ENCODE peak calls at places on chromosomes 5 and 9, in ten cellular contexts. V is heart left ventricle; Y is pancreas; B is tibial nerve; O is naive thymus-derived CD4-positive, alpha-beta T cell; W is neural progenitor cell; D is HCT116; F is esophagus muscularis mucosa; N is A549; Z is endodermal cell. L is an unnamed sample. For H3K4me1, the result is how much of the 10 kb centered on the place peaks cover.

GRCh38 chr5:164336906-164337305 is 831.5 kb downstream of the MAT2B start:
- DNase-seq in V (no peak), Y (no peak), B (no peak), O (no peak), W (no peak), D (no peak), F (no peak), N (no peak), Z (no peak), L (no peak)

GRCh38 chr5:132322266-132322665 is 28.1 kb downstream of the SLC22A4 start:
- DNase-seq in V (no peak), Y (no peak), B (no peak), O (no peak), W (peak), D (no peak), F (no peak), N (no peak), Z (peak), L (no peak)

GRCh38 chr5:83711982-83712601 is 8.6 kb downstream of the HAPLN1 start:
- DNase-seq in V (no peak), Y (no peak), B (peak), O (no peak), W (peak), D (no peak), F (no peak), N (peak), Z (peak), L (no peak)

GRCh38 chr5:128782446-128782845 is 182.8 kb upstream of the SLC27A6 start:
- DNase-seq in V (peak), Y (peak), B (peak), O (no peak), W (no peak), D (peak), F (no peak), N (peak), Z (no peak), L (peak)

GRCh38 chr9:93904649-93905472 is 50.3 kb downstream of the BARX1 start:
- DNase-seq in V (no peak), Y (no peak), B (no peak), O (no peak), W (no peak), D (no peak), F (no peak), N (no peak), Z (peak), L (no peak)

GRCh38 chr9:99720455-99721050 is 101.1 kb upstream of the NR4A3 start:
- DNase-seq in V (no peak), Y (no peak), B (no peak), O (peak), W (no peak), D (no peak), F (no peak), N (no peak), Z (no peak), L (no peak)

GRCh38 chr9:111645806-111646205 is 14.7 kb downstream of the DNAJC25 start:
- DNase-seq in V (no peak), Y (no peak), B (no peak), O (no peak), W (no peak), D (no peak), F (no peak), N (no peak), Z (no peak), L (no peak)

GRCh38 chr9:134377976-134378375 is 51.7 kb downstream of the RXRA start:
- DNase-seq in V (peak), Y (peak), B (no peak), O (no peak), W (no peak), D (no peak), F (no peak), N (peak), Z (no peak), L (no peak)

GRCh38 chr5:89478856-89479255 is 595.9 kb upstream of the MEF2C start:
- DNase-seq in V (no peak), Y (no peak), B (no peak), O (no peak), W (no peak), D (no peak), F (no peak), N (no peak), Z (no peak), L (no peak)

GRCh38 chr5:73853091-73853490 is 227.1 kb downstream of the ARHGEF28 start:
- DNase-seq in V (no peak), Y (no peak), B (no peak), O (no peak), W (no peak), D (no peak), F (no peak), N (peak), Z (no peak), L (no peak)

GRCh38 chr9:100324594-100325200 is 28.0 kb downstream of the TEX10 start:
- DNase-seq in V (no peak), Y (no peak), B (no peak), O (peak), W (peak), D (peak), F (no peak), N (peak), Z (no peak), L (no peak)

GRCh38 chr5:127041571-127041970 is 11.2 kb upstream of the MARCHF3 start:
- DNase-seq in V (no peak), Y (no peak), B (no peak), O (no peak), W (no peak), D (no peak), F (no peak), N (no peak), Z (no peak), L (no peak)

GRCh38 chr5:124238350-124238749 is 508.1 kb downstream of the ZNF608 start:
- DNase-seq in V (no peak), Y (no peak), B (no peak), O (no peak), W (no peak), D (no peak), F (no peak), N (no peak), Z (no peak), L (no peak)

GRCh38 chr5:142671801-142672200 is 14.1 kb downstream of the FGF1 start:
- DNase-seq in V (no peak), Y (no peak), B (no peak), O (no peak), W (no peak), D (no peak), F (no peak), N (no peak), Z (no peak), L (no peak)

GRCh38 chr9:19894975-19895374 is 106.1 kb upstream of the SLC24A2 start:
- DNase-seq in V (no peak), Y (no peak), B (no peak), O (no peak), W (no peak), D (no peak), F (no peak), N (no peak), Z (no peak), L (no peak)

GRCh38 chr5:150058480-150059126 is 27.8 kb downstream of the CSF1R start:
- DNase-seq in V (no peak), Y (no peak), B (peak), O (no peak), W (no peak), D (no peak), F (no peak), N (no peak), Z (no peak), L (no peak)

GRCh38 chr9:131698715-131699053 is 41.2 kb downstream of the RAPGEF1 start:
- DNase-seq in V (no peak), Y (no peak), B (no peak), O (no peak), W (no peak), D (no peak), F (no peak), N (no peak), Z (peak), L (no peak)

GRCh38 chr5:82657036-82657699 is 379.0 kb upstream of the RPS23 start:
- DNase-seq in V (no peak), Y (no peak), B (no peak), O (no peak), W (no peak), D (no peak), F (no peak), N (no peak), Z (no peak), L (no peak)

GRCh38 chr9:117487555-117488175 is 72.8 kb upstream of the ASTN2 start:
- DNase-seq in V (peak), Y (peak), B (peak), O (no peak), W (peak), D (no peak), F (no peak), N (peak), Z (peak), L (peak)

GRCh38 chr5:178869577-178869976 is 9.8 kb downstream of the ZNF354B start:
- DNase-seq in V (no peak), Y (no peak), B (no peak), O (no peak), W (no peak), D (no peak), F (no peak), N (no peak), Z (no peak), L (no peak)

GRCh38 chr9:87569008-87569908 is 71.6 kb downstream of the DAPK1 start:
- DNase-seq in V (no peak), Y (no peak), B (no peak), O (no peak), W (peak), D (no peak), F (no peak), N (no peak), Z (no peak), L (peak)

GRCh38 chr5:102664946-102665345 is 90.2 kb upstream of the PAM start:
- DNase-seq in V (no peak), Y (no peak), B (no peak), O (no peak), W (no peak), D (no peak), F (no peak), N (no peak), Z (no peak), L (no peak)

GRCh38 chr9:26685857-26686256 is 206.7 kb downstream of the CAAP1 start:
- DNase-seq in V (no peak), Y (no peak), B (no peak), O (no peak), W (no peak), D (no peak), F (no peak), N (peak), Z (no peak), L (no peak)

GRCh38 chr9:133788819-133789733 is 50.9 kb upstream of the SARDH start:
- DNase-seq in V (peak), Y (no peak), B (no peak), O (no peak), W (no peak), D (no peak), F (no peak), N (no peak), Z (no peak), L (no peak)

GRCh38 chr5:160604484-160604883 is 182.8 kb downstream of the PTTG1 start:
- DNase-seq in V (no peak), Y (no peak), B (no peak), O (no peak), W (no peak), D (no peak), F (no peak), N (no peak), Z (no peak), L (no peak)

GRCh38 chr9:99416007-99416406 is 193.9 kb downstream of the SEC61B start:
- DNase-seq in V (no peak), Y (no peak), B (no peak), O (no peak), W (no peak), D (no peak), F (no peak), N (no peak), Z (no peak), L (no peak)

GRCh38 chr5:26321278-26321677 is 717.1 kb downstream of the CDH9 start:
- DNase-seq in V (no peak), Y (no peak), B (no peak), O (no peak), W (no peak), D (no peak), F (no peak), N (no peak), Z (no peak), L (no peak)

GRCh38 chr5:6322163-6322713 is 56.1 kb downstream of the MED10 start:
- DNase-seq in V (no peak), Y (no peak), B (no peak), O (no peak), W (no peak), D (no peak), F (no peak), N (no peak), Z (no peak), L (no peak)

GRCh38 chr5:129053438-129053837 is 41.1 kb upstream of the ISOC1 start:
- DNase-seq in V (no peak), Y (no peak), B (no peak), O (no peak), W (no peak), D (no peak), F (no peak), N (no peak), Z (no peak), L (no peak)

GRCh38 chr9:89969156-89969566 is 364.3 kb downstream of the GADD45G start:
- DNase-seq in V (no peak), Y (no peak), B (no peak), O (no peak), W (no peak), D (no peak), F (no peak), N (no peak), Z (no peak), L (no peak)

GRCh38 chr9:133361507-133362092 is 5.2 kb downstream of the SURF2 start:
- DNase-seq in V (no peak), Y (no peak), B (no peak), O (no peak), W (no peak), D (no peak), F (no peak), N (no peak), Z (no peak), L (no peak)

GRCh38 chr9:115520626-115521025 is 402.7 kb upstream of the TNC start:
- DNase-seq in V (no peak), Y (no peak), B (no peak), O (no peak), W (peak), D (no peak), F (no peak), N (no peak), Z (no peak), L (no peak)

GRCh38 chr5:171152382-171152781 is 156.7 kb upstream of the TLX3 start:
- DNase-seq in V (no peak), Y (no peak), B (no peak), O (no peak), W (peak), D (peak), F (no peak), N (peak), Z (no peak), L (no peak)

GRCh38 chr5:172508471-172509404 is 54.4 kb upstream of the SH3PXD2B start:
- DNase-seq in V (no peak), Y (peak), B (peak), O (no peak), W (no peak), D (no peak), F (peak), N (no peak), Z (peak), L (peak)

GRCh38 chr5:45113726-45114125 is 305.0 kb downstream of the MRPS30 start:
- DNase-seq in V (no peak), Y (no peak), B (no peak), O (no peak), W (no peak), D (no peak), F (no peak), N (no peak), Z (no peak), L (no peak)

GRCh38 chr5:52989781-52990530 is 804 bp downstream of the ITGA2 start:
- DNase-seq in V (peak), Y (peak), B (peak), O (no peak), W (peak), D (peak), F (no peak), N (no peak), Z (peak), L (peak)
- H3K4me1 ChIP-seq in V (under half), Y (under half), B (under half), O (under half), W (under half), D (under half), F (under half), N (under half), Z (under half), L (under half)

GRCh38 chr5:23884405-23884804 is 377.0 kb downstream of the PRDM9 start:
- DNase-seq in V (no peak), Y (no peak), B (no peak), O (no peak), W (no peak), D (no peak), F (no peak), N (no peak), Z (no peak), L (no peak)
- H3K4me3 ChIP-seq in V (no peak), Y (no peak), B (no peak), O (no peak), W (no peak), D (no peak), F (no peak), N (no peak), Z (no peak), L (no peak)

DNA sequence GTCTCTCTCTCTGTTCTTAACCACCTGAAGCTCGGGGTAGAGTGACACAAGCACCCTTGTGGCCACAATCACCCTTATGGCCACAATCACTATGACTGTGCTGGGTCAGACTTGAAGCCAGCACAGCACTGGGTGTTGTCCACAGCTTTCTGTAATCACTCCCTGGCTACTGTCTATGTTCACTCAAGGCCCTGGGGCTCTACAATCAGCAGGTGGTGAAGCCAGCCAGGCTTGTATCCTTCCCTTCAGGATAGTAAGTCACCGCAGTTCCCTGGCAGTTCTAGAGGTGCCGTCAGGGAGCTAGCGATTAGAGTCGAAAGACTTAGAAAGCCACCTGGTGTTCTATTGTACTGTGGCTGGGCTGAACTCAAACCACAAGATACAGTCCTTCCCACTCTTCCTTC is 44.2 kb downstream of the GDA start:
- DNase-seq in V (no peak), Y (no peak), B (no peak), O (no peak), W (peak), D (no peak), F (peak), N (no peak), Z (peak), L (no peak)
- H3K4me1 ChIP-seq in V (under half), Y (under half), B (under half), O (under half), W (under half), D (under half), F (under half), N (under half), Z (under half), L (under half)

DNA sequence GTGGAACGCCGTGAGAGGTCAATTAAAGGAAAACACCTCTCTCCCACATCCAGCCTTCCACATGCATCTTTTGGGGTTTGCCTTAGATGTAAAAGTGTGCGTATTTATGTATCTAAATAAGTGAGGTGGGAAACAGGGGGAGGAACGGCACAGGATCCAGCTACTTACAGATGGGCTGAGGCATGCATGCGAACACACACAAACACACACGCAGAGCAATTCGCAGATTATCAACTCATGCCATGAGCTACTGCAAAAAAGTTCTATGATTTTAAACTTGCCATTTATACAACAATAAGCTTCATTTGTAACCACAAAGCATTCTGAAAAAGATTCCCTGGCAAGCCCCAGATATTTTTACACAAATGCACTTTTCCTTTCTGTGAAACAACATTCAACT is 242.0 kb downstream of the BNC2 start:
- DNase-seq in V (no peak), Y (no peak), B (no peak), O (no peak), W (no peak), D (no peak), F (no peak), N (no peak), Z (no peak), L (no peak)
- H3K4me3 ChIP-seq in V (no peak), Y (no peak), B (no peak), O (no peak), W (no peak), D (no peak), F (no peak), N (no peak), Z (no peak), L (no peak)

GRCh38 chr9:37941253-37941652 is 37.3 kb upstream of the SLC25A51 start:
- DNase-seq in V (peak), Y (no peak), B (no peak), O (no peak), W (no peak), D (no peak), F (no peak), N (no peak), Z (no peak), L (no peak)

GRCh38 chr9:37938121-37938906 is 34.4 kb upstream of the SLC25A51 start:
- DNase-seq in V (peak), Y (no peak), B (no peak), O (no peak), W (peak), D (no peak), F (no peak), N (no peak), Z (no peak), L (no peak)

GRCh38 chr9:37936965-37937364 is 33.0 kb upstream of the SLC25A51 start:
- DNase-seq in V (peak), Y (no peak), B (no peak), O (no peak), W (peak), D (no peak), F (no peak), N (no peak), Z (no peak), L (no peak)

GRCh38 chr9:37937403-37937802 is 33.5 kb upstream of the SLC25A51 start:
- DNase-seq in V (peak), Y (no peak), B (no peak), O (no peak), W (no peak), D (no peak), F (no peak), N (no peak), Z (no peak), L (no peak)

DNA sequence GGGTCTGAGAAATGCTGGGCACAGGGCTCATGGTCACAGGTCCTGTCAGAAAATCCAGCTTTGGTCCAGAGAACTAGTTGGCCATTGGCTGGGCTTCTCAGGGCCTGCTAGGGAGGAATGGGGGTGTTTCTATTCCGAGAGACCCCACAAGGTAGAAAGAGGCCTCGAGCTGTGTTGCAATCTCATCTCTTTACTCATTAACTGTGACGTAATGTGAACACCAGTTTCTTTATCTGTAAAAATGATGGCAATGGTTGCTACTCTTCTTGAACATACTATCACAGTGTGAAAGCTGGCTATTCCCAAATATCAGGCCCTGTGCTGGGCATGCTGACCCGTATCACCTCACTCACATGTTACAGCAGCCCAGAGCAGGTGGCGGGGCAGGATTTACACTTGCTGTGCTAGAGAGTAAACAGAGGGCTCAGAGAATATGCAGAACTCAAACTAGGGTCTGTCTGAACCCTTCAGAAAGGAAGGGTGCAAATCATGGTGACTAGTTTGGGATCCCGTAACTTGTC is 35.7 kb upstream of the SLC25A51 start:
- DNase-seq in V (peak), Y (no peak), B (no peak), O (no peak), W (no peak), D (no peak), F (no peak), N (no peak), Z (no peak), L (no peak)
- H3K4me1 ChIP-seq in V (under half), Y (under half), B (under half), O (under half), W (under half), D (half or more), F (under half), N (half or more), Z (under half), L (under half)

DNA sequence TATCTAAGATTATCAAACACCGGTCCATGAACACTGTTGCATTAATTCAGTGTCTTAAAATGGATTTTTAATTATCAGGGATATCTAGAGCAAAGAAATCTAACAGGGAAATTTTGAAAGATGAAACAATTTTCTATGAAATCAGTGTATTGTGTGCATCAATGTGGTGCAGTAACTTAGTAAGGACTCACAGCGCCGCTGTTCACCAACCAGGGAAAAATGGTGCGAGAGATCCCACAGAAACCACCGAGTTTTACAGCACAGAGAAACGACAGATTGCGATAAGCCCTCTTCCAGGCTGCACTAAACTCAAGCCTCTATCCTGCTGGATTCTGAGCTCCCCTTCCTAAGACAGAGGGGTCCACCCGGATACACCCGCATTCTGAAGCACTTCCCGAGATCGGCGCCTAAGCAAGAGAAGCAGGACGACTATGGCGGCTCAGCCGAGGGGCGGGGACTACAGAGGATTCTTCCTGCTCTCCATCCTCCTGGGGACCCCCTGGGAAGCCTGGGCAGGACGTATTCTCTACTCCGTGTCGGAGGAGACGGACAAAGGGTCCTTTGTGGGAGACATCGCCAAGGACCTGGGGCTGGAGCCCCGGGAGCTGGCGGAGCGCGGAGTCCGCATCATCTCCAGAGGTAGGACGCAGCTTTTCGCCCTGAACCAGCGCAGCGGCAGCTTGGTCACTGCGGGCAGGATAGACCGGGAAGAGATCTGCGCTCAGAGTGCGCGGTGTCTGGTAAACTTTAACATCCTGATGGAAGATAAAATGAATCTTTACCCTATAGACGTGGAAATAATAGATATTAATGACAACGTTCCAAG is at the start of gene PCDHGA7:
- DNase-seq in V (no peak), Y (no peak), B (no peak), O (no peak), W (no peak), D (no peak), F (no peak), N (peak), Z (no peak), L (no peak)
- H3K4me3 ChIP-seq in V (peak), Y (peak), B (no peak), O (no peak), W (no peak), D (no peak), F (peak), N (peak), Z (no peak), L (no peak)

L was measured in uterus.